ENCODE peak calls at places on chromosome 7, in six cellular contexts. Z is adrenal gland, F is breast epithelium, A is upper lobe of left lung, P is ovary, C is HCT116. K is an unnamed sample. For H3K4me1, the result is how much of the 10 kb centered on the place peaks cover.

GRCh38 chr7:132386249-132386681 is 190.0 kb downstream of the PLXNA4 start:
- DNase-seq in F (no peak), C (no peak), Z (no peak), A (peak), P (peak), K (peak)

GRCh38 chr7:92778972-92779371 is 57.4 kb downstream of the CDK6 start:
- DNase-seq in Z (peak), F (no peak), P (no peak), A (peak), C (no peak), K (no peak)

GRCh38 chr7:64223366-64223765 is 4.9 kb upstream of the ZNF679 start:
- DNase-seq in F (no peak), Z (no peak), P (no peak), C (no peak), A (no peak), K (no peak)

GRCh38 chr7:43756368-43757072 is 2.0 kb upstream of the BLVRA start:
- DNase-seq in A (no peak), C (no peak), P (no peak), F (no peak), Z (peak), K (no peak)

GRCh38 chr7:101179117-101179779 is 845 bp downstream of the NAT16 start:
- DNase-seq in P (no peak), A (no peak), C (no peak), Z (no peak), F (no peak), K (no peak)

GRCh38 chr7:38699481-38699880 is 68.3 kb upstream of the AMPH start:
- DNase-seq in A (no peak), Z (no peak), C (no peak), P (no peak), F (no peak), K (no peak)

GRCh38 chr7:123242467-123243097 is 42.8 kb upstream of the SLC13A1 start:
- DNase-seq in F (no peak), P (no peak), C (no peak), A (no peak), Z (no peak), K (no peak)

GRCh38 chr7:69699949-69700715 is 101.9 kb downstream of the AUTS2 start:
- DNase-seq in A (no peak), Z (no peak), C (no peak), F (no peak), P (no peak), K (no peak)

GRCh38 chr7:155533827-155534690 is 12.3 kb downstream of the CNPY1 start:
- DNase-seq in F (no peak), C (no peak), A (no peak), P (peak), Z (no peak), K (no peak)

GRCh38 chr7:101877882-101878591 is 60.6 kb downstream of the CUX1 start:
- DNase-seq in P (no peak), F (no peak), C (no peak), A (no peak), Z (no peak), K (no peak)

GRCh38 chr7:106045592-106045991 is 66.5 kb downstream of the SYPL1 start:
- DNase-seq in C (no peak), F (no peak), Z (no peak), A (no peak), P (no peak), K (no peak)

GRCh38 chr7:66224171-66224773 is 19.1 kb downstream of the TPST1 start:
- DNase-seq in P (no peak), F (no peak), Z (no peak), C (no peak), A (no peak), K (no peak)

GRCh38 chr7:74026406-74027123 is 1.4 kb upstream of the ELN start:
- DNase-seq in Z (peak), F (peak), C (peak), A (peak), P (peak), K (peak)

GRCh38 chr7:81210092-81211064 is 291.5 kb upstream of the SEMA3C start:
- DNase-seq in Z (no peak), P (no peak), A (no peak), C (no peak), F (no peak), K (no peak)

GRCh38 chr7:20407585-20408466 is 77.1 kb downstream of the ITGB8 start:
- DNase-seq in F (no peak), C (no peak), Z (peak), A (peak), P (peak), K (peak)

GRCh38 chr7:81873559-81873958 is 103.7 kb upstream of the HGF start:
- DNase-seq in A (no peak), Z (no peak), P (no peak), F (no peak), C (no peak), K (no peak)

GRCh38 chr7:1691096-1691495 is 21.0 kb downstream of the ELFN1 start:
- DNase-seq in Z (no peak), P (no peak), A (peak), F (no peak), C (no peak), K (peak)
- H3K4me3 ChIP-seq in Z (no peak), P (no peak), A (no peak), F (no peak), C (no peak), K (no peak)

GRCh38 chr7:21427861-21428641 is at the start of gene SP4:
- DNase-seq in P (peak), F (peak), A (peak), C (peak), Z (peak), K (peak)

GRCh38 chr7:21429021-21429420 is 1.1 kb downstream of the SP4 start:
- DNase-seq in P (no peak), C (no peak), Z (no peak), A (no peak), F (no peak), K (no peak)

GRCh38 chr7:21430575-21430954 is 2.7 kb downstream of the SP4 start:
- DNase-seq in C (no peak), P (no peak), A (no peak), F (no peak), Z (no peak), K (no peak)

GRCh38 chr7:21428642-21428941 is 709 bp downstream of the SP4 start:
- DNase-seq in C (no peak), P (no peak), A (no peak), Z (no peak), F (no peak), K (no peak)

DNA sequence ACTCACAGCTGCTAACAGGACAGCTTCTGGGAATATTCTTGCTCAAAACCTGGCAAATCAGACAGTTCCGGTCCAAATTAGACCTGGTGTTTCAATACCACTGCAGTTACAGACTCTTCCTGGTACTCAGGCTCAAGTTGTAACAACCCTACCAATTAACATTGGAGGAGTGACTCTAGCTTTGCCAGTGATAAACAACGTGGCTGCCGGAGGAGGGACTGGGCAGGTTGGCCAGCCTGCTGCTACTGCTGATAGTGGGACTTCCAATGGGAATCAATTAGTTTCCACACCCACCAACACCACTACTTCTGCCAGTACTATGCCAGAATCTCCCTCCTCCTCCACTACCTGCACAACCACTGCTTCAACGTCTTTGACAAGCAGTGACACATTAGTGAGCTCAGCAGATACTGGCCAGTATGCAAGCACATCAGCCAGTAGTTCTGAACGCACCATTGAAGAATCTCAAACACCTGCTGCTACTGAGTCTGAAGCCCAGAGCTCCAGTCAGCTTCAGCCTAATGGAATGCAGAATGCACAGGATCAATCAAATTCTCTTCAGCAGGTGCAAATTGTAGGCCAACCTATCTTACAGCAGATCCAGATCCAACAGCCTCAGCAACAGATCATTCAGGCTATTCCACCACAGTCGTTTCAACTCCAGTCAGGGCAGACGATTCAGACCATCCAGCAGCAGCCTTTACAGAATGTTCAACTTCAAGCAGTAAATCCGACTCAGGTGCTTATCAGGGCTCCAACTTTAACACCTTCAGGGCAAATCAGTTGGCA is 2.1 kb downstream of the SP4 start:
- DNase-seq in C (no peak), F (no peak), P (no peak), A (no peak), Z (no peak), K (no peak)
- TF ChIP-seq POLR2A in C (no peak), F (no peak), P (no peak), A (no peak), Z (no peak), K (no peak)

GRCh38 chr7:80146561-80146960 is 11.9 kb downstream of the GNAI1 start:
- DNase-seq in F (no peak), A (no peak), P (no peak), Z (no peak), C (no peak), K (no peak)
- H3K4me1 ChIP-seq in F (under half), A (under half), P (under half), Z (under half), C (half or more), K (under half)

DNA sequence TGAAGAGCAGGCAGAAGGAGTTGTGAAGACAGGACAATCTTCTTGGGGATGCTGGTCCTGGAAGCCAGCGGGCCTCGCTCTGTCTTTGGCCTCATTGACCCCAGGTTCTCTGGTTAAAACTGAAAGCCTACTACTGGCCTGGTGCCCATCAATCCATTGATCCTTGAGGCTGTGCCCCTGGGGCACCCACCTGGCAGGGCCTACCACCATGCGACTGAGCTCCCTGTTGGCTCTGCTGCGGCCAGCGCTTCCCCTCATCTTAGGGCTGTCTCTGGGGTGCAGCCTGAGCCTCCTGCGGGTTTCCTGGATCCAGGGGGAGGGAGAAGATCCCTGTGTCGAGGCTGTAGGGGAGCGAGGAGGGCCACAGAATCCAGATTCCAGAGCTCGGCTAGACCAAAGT is 1.5 kb downstream of the CHPF2 start:
- DNase-seq in A (no peak), P (no peak), C (no peak), F (no peak), Z (no peak), K (no peak)
- H3K4me3 ChIP-seq in A (no peak), P (no peak), C (peak), F (peak), Z (no peak), K (peak)

DNA sequence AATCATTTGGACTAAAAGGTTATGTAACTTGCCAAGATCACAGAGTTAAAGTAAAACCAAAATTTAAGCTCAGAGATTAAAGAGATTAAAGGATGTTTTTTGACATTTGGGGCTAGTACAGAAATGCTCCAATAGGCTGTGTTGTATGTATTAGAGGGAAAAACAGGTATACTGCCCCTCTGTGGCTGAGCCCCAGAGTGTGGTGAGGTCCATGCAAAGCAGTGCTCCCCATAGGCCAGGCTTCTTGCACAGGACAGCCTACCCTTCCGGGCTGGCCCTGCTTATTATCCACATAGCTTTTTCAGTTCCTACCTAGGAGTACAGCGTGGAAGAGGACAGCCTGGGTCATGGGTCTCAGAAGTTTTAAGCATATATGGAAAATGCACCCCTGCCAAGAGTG is 322.9 kb downstream of the POM121L12 start:
- DNase-seq in Z (no peak), F (no peak), A (no peak), P (no peak), C (no peak), K (no peak)
- TF ChIP-seq POLR2A in Z (no peak), F (no peak), A (no peak), P (no peak), C (no peak), K (no peak)

DNA sequence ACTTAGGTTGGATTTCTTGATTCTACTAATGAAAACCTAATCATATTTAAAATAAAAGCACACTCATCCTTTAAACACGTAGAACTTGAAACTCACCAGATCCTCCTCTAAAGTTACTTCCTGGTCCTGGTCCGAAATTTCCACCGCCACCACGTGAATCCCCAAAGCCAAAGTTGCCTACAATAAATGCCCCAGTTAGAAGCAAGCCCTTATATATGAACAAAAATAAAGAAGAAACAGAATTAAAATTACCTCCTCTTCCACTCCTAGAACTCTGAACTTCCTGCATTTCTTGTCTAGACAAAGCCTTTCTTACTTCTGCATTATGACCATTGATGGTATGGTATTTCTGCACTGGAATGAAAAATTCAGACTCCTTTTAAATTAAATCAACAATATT is 4.2 kb downstream of the HNRNPA2B1 start:
- DNase-seq in Z (no peak), A (no peak), P (no peak), F (no peak), C (no peak), K (no peak)
- H3K4me1 ChIP-seq in Z (half or more), A (half or more), P (under half), F (under half), C (under half), K (half or more)

K was measured in heart left ventricle.